ENCODE peak calls at places on chromosomes 12 and 14, in ten cellular contexts. H is Caco-2, V is heart left ventricle, Q is RWPE1, P is IMR-90, U is WTC11, Y is brain microvascular endothelial cell, L is pancreas, S is endothelial cell, K is astrocyte. I is an unnamed sample.

GRCh38 chr12:95998611-95999300 is 2.6 kb upstream of the HAL start:
- DNase-seq in H (peak), Y (peak), K (peak), S (peak), V (peak), L (no peak), U (peak), P (peak), Q (peak), I (no peak)

GRCh38 chr12:69052613-69053408 is 119.8 kb upstream of the CPM start:
- DNase-seq in Y (peak), V (no peak), Q (peak), P (peak), L (no peak), K (peak), U (peak), S (no peak), H (peak), I (no peak)

GRCh38 chr14:86457729-86458128 is 927.8 kb downstream of the FLRT2 start:
- DNase-seq in S (no peak), K (no peak), U (no peak), L (no peak), H (no peak), P (no peak), Q (no peak), Y (no peak), V (no peak), I (no peak)

GRCh38 chr14:100536721-100537700 is 50.2 kb downstream of the BEGAIN start:
- DNase-seq in S (no peak), V (peak), P (no peak), U (peak), Q (no peak), Y (no peak), K (no peak), L (peak), H (no peak), I (no peak)

GRCh38 chr14:104593710-104594121 is 10.9 kb downstream of the TMEM179 start:
- DNase-seq in P (no peak), K (no peak), Q (no peak), H (no peak), S (no peak), L (peak), U (no peak), Y (no peak), V (no peak), I (no peak)

GRCh38 chr14:72104011-72104613 is 171.9 kb downstream of the RGS6 start:
- DNase-seq in Y (peak), K (no peak), U (peak), S (peak), V (no peak), P (no peak), L (no peak), Q (peak), H (no peak), I (peak)

GRCh38 chr12:52151859-52152783 is 39.7 kb downstream of the KRT80 start:
- DNase-seq in P (peak), Y (no peak), S (peak), Q (peak), L (peak), U (peak), K (no peak), H (no peak), V (peak), I (peak)

GRCh38 chr12:10392394-10392930 is 2.6 kb upstream of the KLRK1 start:
- DNase-seq in K (peak), L (no peak), Y (peak), P (peak), U (no peak), V (peak), S (no peak), Q (peak), H (no peak), I (no peak)

GRCh38 chr12:70724444-70724843 is 87.2 kb upstream of the PTPRB start:
- DNase-seq in P (peak), H (no peak), Q (no peak), S (no peak), U (no peak), V (no peak), Y (peak), L (no peak), K (no peak), I (no peak)

GRCh38 chr12:7369274-7369729 is 65.4 kb downstream of the ACSM4 start:
- DNase-seq in K (no peak), Q (no peak), P (no peak), U (no peak), H (no peak), Y (peak), V (peak), L (no peak), S (no peak), I (no peak)

GRCh38 chr12:51103977-51104376 is 20.6 kb upstream of the CSRNP2 start:
- DNase-seq in V (no peak), U (no peak), L (no peak), K (no peak), Q (no peak), H (no peak), Y (no peak), S (no peak), P (no peak), I (no peak)

GRCh38 chr12:128800606-128801005 is 23.2 kb downstream of the SLC15A4 start:
- DNase-seq in P (no peak), L (no peak), H (no peak), Y (no peak), U (no peak), S (no peak), Q (no peak), V (no peak), K (no peak), I (no peak)

GRCh38 chr12:128795530-128796361 is 28.0 kb downstream of the SLC15A4 start:
- DNase-seq in Q (no peak), L (no peak), S (no peak), H (no peak), V (no peak), K (no peak), U (no peak), Y (no peak), P (no peak), I (no peak)

GRCh38 chr12:128796439-128797118 is 27.2 kb downstream of the SLC15A4 start:
- DNase-seq in Y (no peak), U (no peak), P (no peak), Q (no peak), K (no peak), L (no peak), H (no peak), V (no peak), S (no peak), I (no peak)

GRCh38 chr12:128797119-128798118 is 26.3 kb downstream of the SLC15A4 start:
- DNase-seq in K (no peak), V (no peak), U (no peak), H (no peak), P (peak), L (no peak), Q (peak), S (no peak), Y (no peak), I (no peak)

GRCh38 chr12:128798543-128799341 is 25.0 kb downstream of the SLC15A4 start:
- DNase-seq in L (no peak), S (no peak), Y (no peak), V (no peak), H (no peak), Q (no peak), P (no peak), K (no peak), U (no peak), I (no peak)
- TF ChIP-seq CTCF in L (no peak), S (no peak), Y (peak), V (no peak), H (peak), Q (no peak), P (peak), K (peak), U (no peak), I (peak)

GRCh38 chr14:74290415-74290814 is 12.3 kb downstream of the ABCD4 start:
- DNase-seq in U (peak), Y (peak), L (no peak), P (peak), K (no peak), H (no peak), V (no peak), S (no peak), Q (peak), I (no peak)
- TF ChIP-seq CTCF in U (peak), Y (peak), L (no peak), P (peak), K (peak), H (peak), V (peak), S (peak), Q (peak), I (peak)

GRCh38 chr12:117603316-117604113 is 242.1 kb upstream of the NOS1 start:
- DNase-seq in U (peak), V (no peak), H (no peak), S (no peak), Q (no peak), L (no peak), K (no peak), Y (no peak), P (no peak), I (no peak)
- TF ChIP-seq CTCF in U (no peak), V (no peak), H (no peak), S (no peak), Q (no peak), L (no peak), K (no peak), Y (no peak), P (no peak), I (peak)

DNA sequence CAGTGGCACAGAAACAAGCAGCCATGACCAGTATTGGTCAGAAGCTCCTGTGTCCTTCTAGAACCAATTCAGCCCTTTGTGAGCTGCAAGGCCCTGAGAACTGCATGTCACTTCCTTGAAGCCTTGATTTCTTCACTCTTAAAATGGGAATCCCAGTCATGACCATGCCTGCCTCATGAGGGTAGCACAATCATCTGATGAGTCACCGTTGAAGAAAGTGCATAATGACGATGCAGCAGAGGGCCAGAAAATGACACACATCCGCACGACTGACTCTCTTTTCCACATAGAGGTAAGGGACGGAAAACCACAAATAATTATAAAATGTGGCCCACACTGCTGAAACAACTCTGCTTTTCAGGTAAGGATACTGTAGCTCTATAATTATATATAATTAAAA is 777.4 kb downstream of the BCL11B start:
- DNase-seq in Y (no peak), U (no peak), S (no peak), H (no peak), L (no peak), P (no peak), V (no peak), Q (peak), K (peak), I (no peak)
- TF ChIP-seq CTCF in Y (no peak), U (no peak), S (no peak), H (no peak), L (no peak), P (no peak), V (no peak), Q (no peak), K (no peak), I (no peak)

GRCh38 chr12:97283297-97283696 is 179.3 kb upstream of the RMST start:
- DNase-seq in H (no peak), P (no peak), V (no peak), U (peak), Q (no peak), Y (no peak), L (no peak), S (no peak), K (no peak), I (no peak)
- TF ChIP-seq CTCF in H (no peak), P (no peak), V (no peak), U (peak), Q (no peak), Y (no peak), L (no peak), S (no peak), K (no peak), I (peak)

GRCh38 chr12:107057071-107057834 is 36.1 kb downstream of the CRY1 start:
- DNase-seq in V (no peak), L (no peak), K (peak), Q (peak), S (no peak), Y (no peak), H (no peak), U (no peak), P (peak), I (no peak)
- TF ChIP-seq CTCF in V (no peak), L (no peak), K (no peak), Q (no peak), S (peak), Y (no peak), H (no peak), U (no peak), P (no peak), I (no peak)

DNA sequence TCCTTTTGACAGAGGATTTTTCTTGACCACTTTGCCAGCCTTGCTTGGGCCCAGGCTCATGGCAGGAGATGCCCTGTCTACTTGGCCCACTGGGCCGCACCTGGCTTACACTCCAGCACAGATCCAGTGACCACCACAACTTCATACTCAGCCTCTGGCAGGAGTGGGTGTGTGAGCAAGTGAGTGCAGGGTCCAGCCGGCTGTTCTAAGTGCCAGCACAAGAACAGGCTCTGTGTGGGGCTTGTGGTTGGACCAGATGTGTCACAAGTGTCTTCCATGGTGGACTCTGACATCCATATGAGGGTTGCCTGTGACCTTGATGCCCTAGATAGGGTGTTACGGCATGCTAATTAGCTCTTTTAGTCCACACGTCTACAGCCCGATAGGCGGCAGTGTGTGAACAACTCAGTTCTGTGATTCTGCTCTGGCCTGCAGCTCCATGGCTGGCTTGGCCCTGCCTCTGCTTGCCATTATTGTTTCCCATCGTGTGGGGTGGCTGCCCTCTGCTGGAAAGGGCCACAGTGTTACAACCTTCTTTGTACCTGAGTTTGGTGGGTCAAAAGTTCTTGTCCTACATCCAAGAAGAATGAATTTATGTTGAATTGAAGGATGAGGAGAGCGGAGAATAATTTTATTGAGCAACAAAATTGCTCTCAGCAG is 1089.1 kb downstream of the SLC6A15 start:
- DNase-seq in Q (no peak), H (peak), V (peak), Y (peak), U (peak), P (no peak), S (peak), K (no peak), L (no peak), I (no peak)
- TF ChIP-seq CTCF in Q (no peak), H (peak), V (peak), Y (peak), U (peak), P (no peak), S (peak), K (no peak), L (no peak), I (peak)